ENCODE peak calls at places on chromosomes 16 and 17, in nine cellular contexts. B, K, M, T, O, U, P, H and Q are unnamed samples.

GRCh38 chr17:29102046-29102445 is 59.1 kb downstream of the PIPOX start:
- DNase-seq in M (no peak), H (no peak), O (no peak), P (no peak), T (no peak), K (no peak), U (no peak), B (no peak), Q (no peak)

GRCh38 chr16:80006175-80006895 is 405.8 kb upstream of the MAF start:
- DNase-seq in K (peak), T (no peak), P (peak), H (no peak), M (peak), U (no peak), O (peak), B (no peak), Q (no peak)

GRCh38 chr16:88299751-88300462 is 82.9 kb upstream of the ZNF469 start:
- DNase-seq in K (no peak), T (no peak), O (no peak), M (no peak), B (no peak), H (no peak), P (no peak), U (no peak), Q (no peak)

GRCh38 chr16:85129846-85130706 is 17.8 kb upstream of the CIBAR2 start:
- DNase-seq in K (no peak), H (no peak), T (no peak), M (no peak), P (no peak), O (no peak), B (peak), U (no peak), Q (no peak)

GRCh38 chr16:11250786-11251524 is 5.0 kb downstream of the SOCS1 start:
- DNase-seq in U (no peak), P (no peak), T (no peak), B (no peak), M (no peak), O (no peak), H (no peak), K (no peak), Q (no peak)

GRCh38 chr17:57109393-57110151 is 24.5 kb downstream of the AKAP1 start:
- DNase-seq in U (no peak), P (peak), H (no peak), K (peak), T (no peak), M (no peak), B (no peak), O (no peak), Q (no peak)

GRCh38 chr17:81582341-81582740 is 30.2 kb upstream of the FAAP100 start:
- DNase-seq in K (no peak), O (no peak), T (no peak), U (no peak), H (no peak), P (no peak), B (no peak), M (no peak), Q (no peak)

GRCh38 chr17:81438688-81439087 is 43.4 kb downstream of the BAHCC1 start:
- DNase-seq in T (no peak), M (no peak), B (no peak), U (no peak), O (no peak), H (no peak), K (no peak), P (no peak), Q (no peak)

GRCh38 chr16:4767872-4768548 is 1.0 kb upstream of the ZNF500 start:
- DNase-seq in M (peak), T (peak), O (no peak), U (no peak), K (no peak), B (peak), P (no peak), H (no peak), Q (no peak)

GRCh38 chr16:884232-884631 is 83.7 kb upstream of the GNG13 start:
- DNase-seq in B (no peak), M (no peak), K (no peak), H (no peak), O (no peak), T (no peak), P (no peak), U (no peak), Q (no peak)

GRCh38 chr17:70021726-70022125 is 53.3 kb upstream of the KCNJ16 start:
- DNase-seq in T (no peak), K (no peak), U (no peak), M (no peak), H (no peak), O (no peak), B (no peak), P (no peak), Q (no peak)

GRCh38 chr17:19630651-19631050 is 17.9 kb upstream of the ALDH3A2 start:
- DNase-seq in H (no peak), M (no peak), O (no peak), U (no peak), B (no peak), P (no peak), K (no peak), T (no peak), Q (no peak)

GRCh38 chr17:70369296-70369855 is 200.0 kb downstream of the KCNJ2 start:
- DNase-seq in M (no peak), O (peak), H (no peak), P (no peak), U (no peak), B (no peak), K (no peak), T (no peak), Q (peak)

GRCh38 chr17:5544115-5544514 is 40.2 kb downstream of the NLRP1 start:
- DNase-seq in U (no peak), M (no peak), O (no peak), B (no peak), H (no peak), T (no peak), P (no peak), K (no peak), Q (no peak)

GRCh38 chr16:86300746-86301480 is 209.4 kb upstream of the FOXF1 start:
- DNase-seq in M (no peak), O (no peak), U (no peak), P (no peak), H (no peak), B (no peak), K (no peak), T (no peak), Q (no peak)

GRCh38 chr17:34850023-34850422 is 111.2 kb downstream of the CCT6B start:
- DNase-seq in U (no peak), H (no peak), K (no peak), B (no peak), M (no peak), P (no peak), O (no peak), T (no peak), Q (no peak)

GRCh38 chr16:67027046-67027445 is 1.9 kb upstream of the CBFB start:
- DNase-seq in P (no peak), T (no peak), B (peak), O (no peak), U (no peak), M (no peak), K (peak), H (no peak), Q (no peak)

GRCh38 chr16:86294535-86294934 is 215.8 kb upstream of the FOXF1 start:
- DNase-seq in K (no peak), U (no peak), P (no peak), T (no peak), H (no peak), B (no peak), O (no peak), M (no peak), Q (no peak)

GRCh38 chr17:59371426-59372099 is 40.1 kb downstream of the YPEL2 start:
- DNase-seq in M (no peak), K (no peak), U (no peak), H (no peak), P (peak), T (peak), B (peak), O (no peak), Q (no peak)

GRCh38 chr16:78607465-78607864 is 508.0 kb downstream of the WWOX start:
- DNase-seq in K (no peak), B (no peak), O (no peak), M (peak), H (no peak), P (no peak), T (no peak), U (no peak), Q (no peak)

GRCh38 chr16:82456683-82457082 is 170.1 kb upstream of the CDH13 start:
- DNase-seq in K (peak), O (peak), H (peak), B (peak), T (peak), M (peak), P (peak), U (peak), Q (peak)

GRCh38 chr17:78745407-78746088 is 36.5 kb downstream of the CYTH1 start:
- DNase-seq in O (no peak), K (no peak), B (no peak), P (no peak), T (peak), H (no peak), U (no peak), M (peak), Q (no peak)

GRCh38 chr17:49227436-49228261 is 2.9 kb downstream of the PHOSPHO1 start:
- DNase-seq in P (peak), B (peak), T (peak), U (peak), M (peak), K (peak), O (peak), H (peak), Q (no peak)

GRCh38 chr16:89606006-89606405 is 7.4 kb upstream of the DPEP1 start:
- DNase-seq in P (no peak), O (no peak), M (no peak), U (no peak), K (no peak), B (no peak), H (no peak), T (no peak), Q (no peak)

GRCh38 chr16:27646811-27647210 is 96.9 kb downstream of the KATNIP start:
- DNase-seq in O (no peak), U (no peak), K (no peak), T (no peak), P (no peak), M (no peak), H (no peak), B (no peak), Q (no peak)

GRCh38 chr16:21160276-21160675 is 1.8 kb downstream of the LDAF1 start:
- DNase-seq in B (no peak), T (no peak), M (no peak), U (no peak), H (no peak), O (no peak), K (no peak), P (no peak), Q (no peak)

GRCh38 chr16:66899945-66900688 is 18.6 kb downstream of the CDH16 start:
- DNase-seq in H (peak), B (peak), U (peak), K (peak), T (peak), P (peak), O (no peak), M (peak), Q (peak)

GRCh38 chr17:44804301-44805061 is 25.6 kb downstream of the GJC1 start:
- DNase-seq in U (no peak), B (no peak), H (no peak), K (peak), T (no peak), M (no peak), O (no peak), P (peak), Q (no peak)

GRCh38 chr16:88337021-88337420 is 45.7 kb upstream of the ZNF469 start:
- DNase-seq in P (no peak), K (no peak), B (no peak), T (no peak), O (no peak), M (no peak), H (no peak), U (no peak), Q (no peak)

GRCh38 chr16:84922351-84923135 is 88.8 kb downstream of the ZDHHC7 start:
- DNase-seq in B (no peak), H (peak), P (peak), U (peak), K (peak), M (no peak), T (peak), O (no peak), Q (no peak)

GRCh38 chr16:66455970-66456369 is 28.9 kb downstream of the BEAN1 start:
- DNase-seq in U (no peak), M (no peak), P (no peak), H (no peak), T (no peak), K (no peak), O (no peak), B (no peak), Q (no peak)

GRCh38 chr17:34365340-34365739 is 2.3 kb upstream of the CCL1 start:
- DNase-seq in T (no peak), H (no peak), P (no peak), O (no peak), U (no peak), K (no peak), B (no peak), M (no peak), Q (no peak)

GRCh38 chr16:20897253-20897896 is 2.8 kb downstream of the DCUN1D3 start:
- DNase-seq in U (no peak), T (peak), B (no peak), H (no peak), O (no peak), P (no peak), K (no peak), M (no peak), Q (no peak)

GRCh38 chr16:2857451-2858244 is at the start of gene PRSS22:
- DNase-seq in K (no peak), U (peak), T (no peak), H (peak), P (no peak), O (no peak), B (peak), M (peak), Q (no peak)

GRCh38 chr17:16486373-16487250 is 5.4 kb downstream of the LRRC75A start:
- DNase-seq in B (peak), M (peak), U (peak), K (peak), T (peak), O (peak), H (peak), P (peak), Q (peak)

GRCh38 chr16:69031877-69032301 is 73.6 kb upstream of the HAS3 start:
- DNase-seq in H (peak), T (peak), P (no peak), B (no peak), O (no peak), M (peak), U (no peak), K (no peak), Q (no peak)

GRCh38 chr17:69058165-69058564 is 2.6 kb downstream of the ABCA9 start:
- DNase-seq in T (no peak), M (no peak), O (no peak), U (no peak), K (no peak), P (no peak), B (no peak), H (no peak), Q (no peak)

GRCh38 chr17:14169901-14170300 is 66.8 kb downstream of the CDRT15 start:
- DNase-seq in U (no peak), H (no peak), O (no peak), P (no peak), B (no peak), K (no peak), T (no peak), M (no peak), Q (no peak)
- H3K4me3 ChIP-seq in U (no peak), H (no peak), O (no peak), P (no peak), B (no peak), K (no peak), T (no peak), M (no peak), Q (no peak)

GRCh38 chr16:58235663-58236062 is 37.8 kb upstream of the CSNK2A2 start:
- DNase-seq in O (no peak), M (no peak), H (no peak), K (no peak), T (no peak), P (no peak), B (no peak), U (no peak), Q (no peak)
- H3K4me3 ChIP-seq in O (no peak), M (no peak), H (no peak), K (no peak), T (no peak), P (no peak), B (no peak), U (no peak), Q (no peak)

GRCh38 chr16:81451753-81452680 is 7.4 kb downstream of the CMIP start:
- DNase-seq in O (no peak), P (no peak), T (peak), U (peak), H (no peak), B (no peak), K (peak), M (no peak), Q (no peak)

GRCh38 chr16:81448154-81449131 is 3.8 kb downstream of the CMIP start:
- DNase-seq in T (peak), M (peak), K (no peak), H (peak), U (no peak), O (no peak), B (no peak), P (no peak), Q (no peak)

GRCh38 chr16:81449241-81449640 is 4.6 kb downstream of the CMIP start:
- DNase-seq in M (no peak), K (no peak), O (no peak), P (no peak), T (no peak), B (no peak), U (no peak), H (no peak), Q (no peak)

GRCh38 chr16:81450783-81451491 is 6.3 kb downstream of the CMIP start:
- DNase-seq in T (no peak), H (no peak), O (no peak), M (no peak), K (no peak), B (no peak), U (no peak), P (no peak), Q (no peak)

GRCh38 chr16:81449899-81450608 is 5.4 kb downstream of the CMIP start:
- DNase-seq in U (no peak), H (no peak), T (no peak), O (no peak), K (no peak), M (no peak), P (no peak), B (no peak), Q (no peak)
- H3K4me3 ChIP-seq in U (no peak), H (no peak), T (no peak), O (no peak), K (no peak), M (no peak), P (no peak), B (no peak), Q (no peak)

GRCh38 chr17:80216473-80217456 is 3.4 kb downstream of the SGSH start:
- DNase-seq in H (no peak), T (no peak), O (no peak), U (no peak), P (no peak), K (no peak), B (no peak), M (no peak), Q (no peak)

GRCh38 chr17:80219777-80220708 is at the start of the genes SGSH and SLC26A11:
- DNase-seq in U (peak), P (peak), O (peak), K (peak), M (peak), T (peak), H (peak), B (peak), Q (peak)

GRCh38 chr17:80219013-80219776 is 938 bp downstream of the SGSH start:
- DNase-seq in B (peak), T (peak), O (peak), P (peak), M (peak), H (peak), K (peak), U (peak), Q (peak)

GRCh38 chr17:80218391-80218790 is 1.7 kb downstream of the SGSH start:
- DNase-seq in H (no peak), T (no peak), U (no peak), K (no peak), M (no peak), P (no peak), B (no peak), O (no peak), Q (no peak)

DNA sequence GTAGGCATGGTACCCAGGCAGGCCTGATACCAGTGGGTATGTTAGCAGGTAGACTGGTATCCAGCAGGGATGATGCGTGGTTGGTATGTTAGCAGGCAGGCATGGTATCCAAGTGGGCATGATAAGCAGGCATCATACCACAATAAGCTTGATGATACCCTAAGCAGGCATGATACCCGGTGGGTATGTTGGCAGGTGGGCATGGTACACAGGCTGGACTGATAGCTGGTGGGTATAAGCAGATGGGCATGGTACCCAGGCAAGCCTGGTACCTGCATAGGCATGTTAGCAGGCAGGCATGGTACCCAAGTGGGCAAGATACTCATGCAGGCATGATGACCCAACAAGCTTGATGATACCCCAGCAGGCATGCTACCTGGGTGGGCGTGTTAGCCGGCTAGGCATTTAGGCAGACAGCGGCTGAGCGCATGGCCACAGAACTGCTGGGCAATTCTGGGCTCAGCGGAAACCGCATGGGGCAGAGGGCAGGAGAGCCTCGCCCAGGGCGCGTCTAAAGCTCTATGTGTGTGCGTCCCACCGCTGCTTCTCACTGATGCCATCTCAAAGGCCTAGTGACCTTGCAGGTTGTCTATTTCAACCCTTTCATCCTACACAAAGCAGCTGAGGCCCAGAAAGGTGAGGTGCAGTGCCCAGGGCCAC is 2.3 kb downstream of the SGSH start:
- DNase-seq in O (no peak), B (no peak), M (no peak), K (no peak), H (no peak), P (no peak), U (no peak), T (no peak), Q (no peak)
- H3K4me3 ChIP-seq in O (no peak), B (no peak), M (no peak), K (no peak), H (no peak), P (no peak), U (no peak), T (no peak), Q (no peak)

GRCh38 chr17:67221062-67221998 is 23.7 kb downstream of the HELZ start:
- DNase-seq in P (no peak), B (no peak), O (peak), T (peak), M (no peak), K (peak), H (no peak), U (no peak), Q (no peak)

GRCh38 chr17:67216544-67217320 is 28.3 kb downstream of the HELZ start:
- DNase-seq in U (no peak), H (no peak), M (no peak), K (no peak), P (no peak), B (no peak), T (no peak), O (no peak), Q (no peak)

GRCh38 chr17:67218385-67218950 is 26.5 kb downstream of the HELZ start:
- DNase-seq in H (no peak), K (no peak), T (peak), O (no peak), U (no peak), B (no peak), P (no peak), M (no peak), Q (peak)

GRCh38 chr17:67215991-67216421 is 29.0 kb downstream of the HELZ start:
- DNase-seq in B (no peak), O (no peak), U (no peak), H (no peak), T (no peak), K (no peak), M (no peak), P (no peak), Q (no peak)

DNA sequence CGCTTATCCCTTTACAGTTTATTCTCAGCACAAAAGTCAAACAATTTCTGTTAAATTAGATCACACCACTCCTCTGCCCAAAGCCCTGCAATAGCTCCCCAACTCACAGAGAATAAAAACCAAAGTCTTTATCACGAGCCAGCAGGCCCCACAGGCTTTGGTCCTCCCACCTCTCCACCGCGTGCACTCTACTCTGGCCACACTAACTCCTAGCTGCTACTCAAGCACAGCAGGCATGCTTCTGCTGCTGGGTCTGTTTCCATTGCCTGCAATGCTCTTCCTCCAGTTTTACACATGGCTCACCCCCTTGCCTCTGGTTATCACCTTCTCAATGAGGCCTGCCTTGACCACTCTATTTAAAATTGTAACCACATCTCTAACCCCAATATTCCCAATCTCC is 27.6 kb downstream of the HELZ start:
- DNase-seq in O (no peak), T (no peak), M (no peak), U (no peak), P (no peak), K (no peak), B (no peak), H (no peak), Q (no peak)
- H3K4me3 ChIP-seq in O (no peak), T (no peak), M (no peak), U (no peak), P (no peak), K (no peak), B (no peak), H (no peak), Q (no peak)